ENCODE peak calls at places on chromosomes 12 and 14, in five cellular contexts. A is IMR-90, Y is tibial artery, O is ascending aorta, R is foreskin fibroblast. V is an unnamed sample.

GRCh38 chr14:20632831-20633771 is 8.4 kb downstream of the OR6S1 start:
- DNase-seq in A (peak), Y (peak), O (no peak), R (peak), V (peak)

GRCh38 chr12:27190761-27191160 is 53.3 kb upstream of the STK38L start:
- DNase-seq in A (peak), Y (no peak), O (no peak), R (no peak), V (peak)

GRCh38 chr12:102958073-102958829 is 777 bp downstream of the ASCL1 start:
- DNase-seq in A (peak), Y (no peak), O (no peak), R (peak), V (no peak)

GRCh38 chr12:98990648-98991047 is 345.6 kb downstream of the APAF1 start:
- DNase-seq in A (no peak), Y (no peak), O (no peak), R (no peak), V (no peak)

GRCh38 chr12:101653503-101653902 is 43.9 kb upstream of the CHPT1 start:
- DNase-seq in A (no peak), Y (no peak), O (no peak), R (no peak), V (no peak)

GRCh38 chr12:124386661-124387509 is 92.0 kb downstream of the RFLNA start:
- DNase-seq in A (no peak), Y (no peak), O (no peak), R (no peak), V (no peak)

GRCh38 chr12:121937654-121938053 is 19.3 kb downstream of the CFAP251 start:
- DNase-seq in A (no peak), Y (no peak), O (peak), R (no peak), V (no peak)

GRCh38 chr12:70513441-70513840 is 123.8 kb downstream of the PTPRB start:
- DNase-seq in A (no peak), Y (no peak), O (no peak), R (no peak), V (no peak)

GRCh38 chr12:50913224-50913623 is 39.1 kb upstream of the HIGD1C start:
- DNase-seq in A (no peak), Y (no peak), O (no peak), R (no peak), V (no peak)

GRCh38 chr12:106303202-106303820 is 778 bp downstream of the TCP11L2 start:
- DNase-seq in A (peak), Y (peak), O (peak), R (peak), V (peak)

GRCh38 chr14:99389171-99389826 is 91.4 kb downstream of the SETD3 start:
- DNase-seq in A (peak), Y (no peak), O (no peak), R (peak), V (no peak)

GRCh38 chr12:59005195-59005961 is 85.1 kb upstream of the LRIG3 start:
- DNase-seq in A (peak), Y (no peak), O (no peak), R (peak), V (no peak)

GRCh38 chr14:81436296-81437138 is 36.4 kb upstream of the STON2 start:
- DNase-seq in A (peak), Y (peak), O (peak), R (peak), V (no peak)

GRCh38 chr12:21528953-21529352 is 2.9 kb downstream of the SPX start:
- DNase-seq in A (no peak), Y (no peak), O (no peak), R (no peak), V (no peak)

GRCh38 chr12:30905483-30906009 is 21.0 kb upstream of the TSPAN11 start:
- DNase-seq in A (no peak), Y (no peak), O (no peak), R (no peak), V (no peak)

GRCh38 chr14:103695331-103696026 is 19.8 kb downstream of the XRCC3 start:
- DNase-seq in A (no peak), Y (no peak), O (no peak), R (no peak), V (no peak)

GRCh38 chr14:103692871-103693270 is 22.4 kb downstream of the XRCC3 start:
- DNase-seq in A (no peak), Y (no peak), O (no peak), R (no peak), V (no peak)

GRCh38 chr14:103696027-103696402 is 19.2 kb downstream of the XRCC3 start:
- DNase-seq in A (no peak), Y (no peak), O (no peak), R (no peak), V (no peak)

GRCh38 chr14:103693514-103693913 is 21.7 kb downstream of the XRCC3 start:
- DNase-seq in A (no peak), Y (no peak), O (no peak), R (no peak), V (no peak)

GRCh38 chr14:103694572-103695026 is 20.7 kb downstream of the XRCC3 start:
- DNase-seq in A (no peak), Y (no peak), O (no peak), R (no peak), V (no peak)
- TF ChIP-seq CTCF in A (no peak), Y (no peak), O (no peak), R (no peak), V (peak)

GRCh38 chr12:60210756-60211155 is 614.9 kb downstream of the SLC16A7 start:
- DNase-seq in A (no peak), Y (no peak), O (no peak), R (no peak), V (no peak)

GRCh38 chr12:60211244-60211643 is 615.4 kb downstream of the SLC16A7 start:
- DNase-seq in A (no peak), Y (no peak), O (no peak), R (no peak), V (no peak)

GRCh38 chr12:60212159-60213000 is 616.6 kb downstream of the SLC16A7 start:
- DNase-seq in A (no peak), Y (no peak), O (no peak), R (no peak), V (no peak)

DNA sequence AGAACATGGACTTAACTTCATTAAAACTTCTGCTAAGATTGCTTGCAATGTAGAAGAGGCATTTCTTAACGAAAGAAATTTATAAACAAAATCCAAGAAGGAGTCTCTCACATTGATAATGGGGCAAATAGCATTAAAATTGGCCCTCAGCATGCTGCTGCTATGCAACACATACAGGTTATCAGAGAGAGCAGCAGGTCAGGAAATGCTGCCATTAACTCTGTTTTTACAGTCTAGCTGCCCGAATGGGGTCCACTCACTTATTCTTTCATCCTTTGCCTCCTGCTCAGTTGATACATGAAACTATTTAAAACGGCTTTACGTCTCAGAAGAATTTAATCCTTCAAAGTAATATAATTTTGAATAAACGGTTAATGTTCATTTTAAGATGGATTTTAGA is 620.4 kb downstream of the SLC16A7 start:
- DNase-seq in A (no peak), Y (no peak), O (no peak), R (no peak), V (no peak)
- TF ChIP-seq CTCF in A (no peak), Y (no peak), O (no peak), R (no peak), V (no peak)

DNA sequence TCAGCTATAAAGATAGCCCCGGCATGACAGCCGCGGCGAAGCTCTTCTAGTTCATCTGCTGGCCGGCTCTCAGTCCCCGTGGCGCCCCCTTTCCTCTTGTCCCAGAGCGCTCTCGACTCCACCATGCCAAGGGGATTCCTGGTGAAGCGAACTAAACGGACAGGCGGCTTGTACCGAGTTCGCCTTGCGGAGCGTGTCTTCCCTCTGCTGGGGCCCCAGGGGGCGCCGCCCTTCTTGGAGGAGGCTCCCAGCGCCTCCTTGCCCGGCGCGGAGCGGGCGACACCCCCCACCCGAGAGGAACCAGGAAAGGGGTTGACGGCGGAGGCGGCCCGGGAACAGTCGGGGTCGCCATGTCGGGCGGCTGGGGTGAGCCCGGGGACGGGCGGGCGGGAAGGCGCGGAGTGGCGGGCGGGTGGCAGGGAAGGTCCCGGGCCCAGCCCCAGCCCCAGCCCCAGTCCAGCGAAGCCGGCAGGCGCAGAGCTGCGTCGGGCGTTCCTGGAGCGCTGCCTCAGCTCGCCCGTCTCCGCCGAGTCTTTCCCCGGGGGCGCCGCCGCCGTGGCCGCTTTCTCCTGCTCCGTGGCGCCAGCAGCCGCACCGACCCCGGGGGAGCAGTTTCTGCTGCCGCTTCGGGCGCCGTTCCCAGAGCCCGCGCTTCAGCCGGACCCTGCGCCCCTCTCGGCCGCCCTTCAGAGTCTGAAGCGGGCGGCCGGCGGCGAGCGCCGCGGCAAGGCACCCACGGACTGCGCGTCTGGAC is at the start of gene INSM2:
- DNase-seq in A (peak), Y (no peak), O (no peak), R (no peak), V (no peak)
- TF ChIP-seq CTCF in A (peak), Y (no peak), O (no peak), R (no peak), V (peak)

GRCh38 chr14:67674480-67675218 is at the start of gene VTI1B:
- DNase-seq in A (peak), Y (peak), O (peak), R (peak), V (peak)

GRCh38 chr14:67668559-67668958 is 5.9 kb downstream of the VTI1B start:
- DNase-seq in A (no peak), Y (no peak), O (no peak), R (no peak), V (no peak)

GRCh38 chr14:67675219-67675582 is 769 bp upstream of the VTI1B start:
- DNase-seq in A (no peak), Y (no peak), O (no peak), R (no peak), V (no peak)

GRCh38 chr14:67673451-67673850 is 981 bp downstream of the VTI1B start:
- DNase-seq in A (peak), Y (no peak), O (no peak), R (no peak), V (peak)

DNA sequence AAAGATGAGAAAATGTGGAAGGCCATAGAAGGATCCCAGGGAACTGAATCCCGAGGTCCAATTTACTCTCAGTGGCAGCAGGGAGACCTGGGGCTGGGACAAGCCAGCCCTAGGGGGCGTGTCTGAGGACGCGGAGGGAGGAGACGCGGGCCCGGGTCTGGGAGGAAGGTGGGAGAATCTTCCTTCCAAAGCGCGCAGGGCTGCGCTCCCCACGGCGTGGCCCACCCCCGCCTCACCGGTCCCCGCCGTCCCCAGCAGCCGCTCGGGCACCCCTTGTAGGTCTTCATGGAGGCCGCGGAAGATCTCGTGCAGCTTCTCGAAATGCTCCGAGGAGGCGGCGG is 323 bp downstream of the VTI1B start:
- DNase-seq in A (peak), Y (peak), O (peak), R (no peak), V (peak)
- TF ChIP-seq CTCF in A (peak), Y (no peak), O (no peak), R (peak), V (peak)

DNA sequence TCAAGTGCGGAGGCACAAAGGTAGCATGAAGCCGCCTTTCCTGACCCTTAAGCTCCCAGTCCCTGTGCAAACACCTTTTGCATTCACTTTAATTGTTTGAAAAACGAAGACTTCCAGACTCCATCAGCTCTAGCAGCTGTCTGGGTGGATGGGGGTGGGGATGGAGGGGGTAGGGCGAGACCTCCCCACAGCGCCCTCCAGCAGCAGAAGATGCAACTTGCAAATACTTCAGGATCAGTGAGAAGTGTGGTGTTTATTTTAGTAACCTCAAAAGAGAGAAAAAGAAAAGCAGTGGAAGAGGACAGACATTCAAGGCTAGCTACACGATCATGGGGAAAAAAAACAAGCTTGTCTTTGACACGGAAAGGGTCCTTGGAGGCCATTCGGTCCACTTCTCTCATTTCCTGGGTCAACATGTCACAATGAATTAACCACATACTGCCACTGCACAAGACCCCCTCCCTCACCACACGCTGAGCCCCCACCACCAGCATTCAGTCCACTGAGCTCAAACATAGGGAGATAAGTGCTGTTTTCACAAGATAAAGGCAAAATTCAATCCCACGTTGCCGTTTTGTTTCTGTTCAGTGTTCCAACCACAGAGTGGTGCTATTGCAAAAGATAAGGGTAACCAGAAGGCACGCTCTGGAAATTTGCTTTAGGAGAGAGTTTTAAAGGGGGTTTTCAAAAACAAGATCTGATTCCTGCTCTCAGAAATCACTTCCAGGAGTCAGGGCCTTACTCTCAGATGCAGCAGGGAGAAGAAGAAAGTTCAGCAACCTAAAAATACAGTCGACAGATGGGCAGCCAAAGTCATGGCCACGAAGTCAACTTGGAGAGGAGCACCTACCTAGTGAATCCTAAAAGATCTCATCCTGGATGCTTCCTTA is 3.3 kb upstream of the NTF3 start:
- DNase-seq in A (peak), Y (no peak), O (no peak), R (no peak), V (peak)
- TF ChIP-seq CTCF in A (peak), Y (peak), O (peak), R (peak), V (peak)

GRCh38 chr12:111101003-111101402 is 180.6 kb upstream of the MYL2 start:
- DNase-seq in A (no peak), Y (no peak), O (no peak), R (no peak), V (no peak)
- TF ChIP-seq CTCF in A (no peak), Y (no peak), O (no peak), R (no peak), V (no peak)

GRCh38 chr14:77270361-77271112 is 469 bp downstream of the NGB start:
- DNase-seq in A (no peak), Y (no peak), O (no peak), R (no peak), V (no peak)

GRCh38 chr14:77267937-77268699 is 2.9 kb downstream of the NGB start:
- DNase-seq in A (no peak), Y (no peak), O (no peak), R (no peak), V (no peak)

GRCh38 chr14:77271113-77271710 is at the start of gene NGB:
- DNase-seq in A (no peak), Y (no peak), O (no peak), R (no peak), V (no peak)

GRCh38 chr14:77266336-77266735 is 4.7 kb downstream of the NGB start:
- DNase-seq in A (no peak), Y (no peak), O (no peak), R (no peak), V (no peak)

GRCh38 chr14:77268989-77269595 is 1.9 kb downstream of the NGB start:
- DNase-seq in A (no peak), Y (no peak), O (no peak), R (no peak), V (no peak)
- TF ChIP-seq CTCF in A (no peak), Y (no peak), O (no peak), R (no peak), V (no peak)

GRCh38 chr12:7383157-7383556 is 60.8 kb downstream of the CD163L1 start:
- DNase-seq in A (no peak), Y (no peak), O (no peak), R (no peak), V (no peak)

GRCh38 chr12:7387289-7387688 is 56.7 kb downstream of the CD163L1 start:
- DNase-seq in A (no peak), Y (no peak), O (no peak), R (no peak), V (no peak)
- TF ChIP-seq CTCF in A (no peak), Y (no peak), O (no peak), R (no peak), V (peak)

DNA sequence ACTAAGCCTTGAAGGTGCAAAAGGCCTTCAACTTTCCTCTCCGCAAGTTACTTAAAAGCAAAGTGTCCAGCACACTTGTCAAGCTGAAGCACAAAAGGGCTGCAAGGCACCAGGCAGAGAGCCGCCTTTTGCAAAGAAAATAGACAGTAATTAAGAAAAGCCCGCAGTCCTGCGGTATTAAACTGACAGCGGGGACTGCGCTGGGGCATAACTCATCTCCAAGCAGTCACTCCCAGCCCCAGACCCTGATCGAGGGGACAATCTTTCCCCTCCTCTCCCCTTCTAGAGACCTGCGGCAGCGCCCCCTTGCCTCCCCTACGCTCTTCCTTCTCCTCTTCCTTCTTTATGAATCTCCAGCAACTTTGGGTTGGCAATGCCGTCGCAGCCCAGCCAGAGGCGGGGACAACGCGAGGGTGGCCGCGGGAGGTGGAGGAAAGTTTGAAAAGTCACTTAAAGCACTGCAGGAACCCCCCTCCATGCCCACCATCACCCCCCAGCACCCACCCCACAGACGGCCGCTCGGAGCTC is 200.9 kb upstream of the CAND1 start:
- DNase-seq in A (no peak), Y (no peak), O (no peak), R (no peak), V (no peak)
- TF ChIP-seq CTCF in A (no peak), Y (no peak), O (no peak), R (no peak), V (no peak)

GRCh38 chr14:92600318-92601053 is 86.9 kb downstream of the RIN3 start:
- DNase-seq in A (peak), Y (no peak), O (no peak), R (peak), V (peak)
- TF ChIP-seq CTCF in A (peak), Y (no peak), O (no peak), R (peak), V (peak)

V was measured in HFFc6.